ENCODE peak calls at places on chromosomes 6 and 20, in eight cellular contexts. Y is PC-3; U is ascending aorta; J is GM23248; Z is A673; N is ovary; I is CD4-positive, CD25-positive, alpha-beta regulatory T cell; G is GM06990. S is an unnamed sample. For H3K27me3, the result is how much of the 10 kb centered on the place peaks cover.

GRCh38 chr20:9506964-9507369 is 7.4 kb upstream of the LAMP5 start:
- DNase-seq in G (no peak), U (no peak), J (no peak), N (no peak), Z (no peak), I (no peak), Y (no peak), S (no peak)

GRCh38 chr6:79810153-79810806 is 137.1 kb downstream of the ELOVL4 start:
- DNase-seq in Y (no peak), G (no peak), U (no peak), J (no peak), N (no peak), I (no peak), Z (peak), S (no peak)

GRCh38 chr6:5726976-5727718 is 279.6 kb downstream of the NRN1 start:
- DNase-seq in Y (no peak), U (no peak), J (no peak), I (no peak), G (no peak), N (no peak), Z (no peak), S (no peak)

GRCh38 chr6:118665011-118665410 is 13.6 kb upstream of the CEP85L start:
- DNase-seq in U (no peak), N (no peak), I (no peak), J (no peak), Y (peak), G (no peak), Z (no peak), S (no peak)

GRCh38 chr20:3239867-3240775 is 1.1 kb upstream of the SLC4A11 start:
- DNase-seq in Z (no peak), G (no peak), U (no peak), Y (no peak), N (no peak), I (no peak), J (peak), S (peak)

GRCh38 chr6:145096846-145097245 is 638.5 kb downstream of the EPM2A start:
- DNase-seq in J (no peak), I (no peak), N (no peak), Z (no peak), G (no peak), U (no peak), Y (peak), S (no peak)

GRCh38 chr6:45631396-45631795 is 253.7 kb upstream of the SUPT3H start:
- DNase-seq in Y (peak), J (peak), I (no peak), N (no peak), G (no peak), U (no peak), Z (no peak), S (no peak)

GRCh38 chr6:11329841-11330765 is 97.6 kb upstream of the NEDD9 start:
- DNase-seq in G (no peak), J (no peak), Z (no peak), Y (no peak), N (no peak), U (no peak), I (no peak), S (no peak)

GRCh38 chr6:169722362-169723199 is 1.7 kb downstream of the PHF10 start:
- DNase-seq in Z (peak), N (peak), U (no peak), I (no peak), Y (peak), J (peak), G (peak), S (no peak)

GRCh38 chr20:49886571-49887203 is 28.6 kb downstream of the SPATA2 start:
- DNase-seq in N (no peak), U (no peak), I (no peak), Y (no peak), G (no peak), Z (no peak), J (no peak), S (no peak)

GRCh38 chr6:81241126-81241525 is 511.4 kb downstream of the TENT5A start:
- DNase-seq in Z (no peak), G (no peak), U (no peak), I (no peak), N (no peak), Y (no peak), J (peak), S (no peak)

GRCh38 chr6:159852877-159853276 is 37.9 kb upstream of the MAS1 start:
- DNase-seq in N (no peak), Z (peak), Y (peak), G (no peak), J (peak), I (no peak), U (no peak), S (peak)

GRCh38 chr6:26260110-26260637 is 104.8 kb upstream of the BTN3A2 start:
- DNase-seq in I (no peak), J (no peak), N (no peak), Y (no peak), Z (no peak), G (no peak), U (no peak), S (no peak)

GRCh38 chr20:1319051-1319450 is 9.9 kb downstream of the SDCBP2 start:
- DNase-seq in Z (no peak), G (no peak), N (no peak), U (no peak), Y (no peak), I (no peak), J (no peak), S (no peak)

GRCh38 chr6:92504509-92504908 is 914.9 kb downstream of the EPHA7 start:
- DNase-seq in N (no peak), J (no peak), G (no peak), Y (no peak), I (no peak), Z (no peak), U (no peak), S (no peak)

GRCh38 chr20:3471397-3472021 is 691 bp downstream of the ATRN start:
- DNase-seq in Z (no peak), Y (no peak), N (no peak), J (peak), U (no peak), I (no peak), G (no peak), S (no peak)

GRCh38 chr6:33875141-33875581 is 71.4 kb upstream of the MLN start:
- DNase-seq in G (no peak), U (no peak), J (no peak), Z (no peak), N (no peak), I (no peak), Y (no peak), S (no peak)

GRCh38 chr6:8131265-8131897 is 29.0 kb upstream of the EEF1E1 start:
- DNase-seq in N (peak), Z (peak), U (no peak), G (peak), I (peak), Y (peak), J (peak), S (peak)

GRCh38 chr6:89927788-89928565 is 33.7 kb downstream of the GJA10 start:
- DNase-seq in I (no peak), G (no peak), N (no peak), U (no peak), Y (peak), Z (no peak), J (peak), S (no peak)

GRCh38 chr6:99186417-99186816 is 163.1 kb downstream of the FAXC start:
- DNase-seq in Z (no peak), Y (no peak), I (no peak), N (no peak), J (no peak), U (no peak), G (no peak), S (no peak)

GRCh38 chr6:82068721-82069120 is 178.8 kb downstream of the IBTK start:
- DNase-seq in Z (no peak), N (no peak), Y (no peak), U (no peak), G (no peak), J (no peak), I (no peak), S (no peak)

GRCh38 chr6:169961772-169962561 is 210.5 kb downstream of the ERMARD start:
- DNase-seq in G (no peak), Z (no peak), I (no peak), N (peak), J (peak), Y (no peak), U (peak), S (peak)

GRCh38 chr6:124881898-124882579 is 80.2 kb upstream of the RNF217 start:
- DNase-seq in U (no peak), Z (peak), G (no peak), J (peak), Y (peak), N (no peak), I (no peak), S (no peak)

GRCh38 chr6:12490376-12490903 is 200.3 kb downstream of the EDN1 start:
- DNase-seq in Z (no peak), J (peak), I (no peak), G (no peak), U (no peak), Y (no peak), N (no peak), S (no peak)

GRCh38 chr20:52493177-52493711 is 301.7 kb upstream of the ZFP64 start:
- DNase-seq in N (no peak), G (no peak), J (peak), I (no peak), Z (peak), U (no peak), Y (no peak), S (no peak)

GRCh38 chr6:42704251-42704936 is 18.0 kb downstream of the PRPH2 start:
- DNase-seq in J (no peak), I (no peak), Y (no peak), U (no peak), N (peak), Z (peak), G (no peak), S (no peak)

GRCh38 chr6:166670894-166671293 is 43.8 kb upstream of the RPS6KA2 start:
- DNase-seq in I (no peak), Y (no peak), G (no peak), J (no peak), U (no peak), Z (no peak), N (no peak), S (no peak)

GRCh38 chr6:166672624-166673165 is 45.6 kb upstream of the RPS6KA2 start:
- DNase-seq in Z (peak), N (no peak), I (no peak), G (no peak), Y (no peak), U (no peak), J (no peak), S (no peak)

GRCh38 chr6:166670013-166670412 is 43.0 kb upstream of the RPS6KA2 start:
- DNase-seq in I (no peak), Z (no peak), G (no peak), J (no peak), N (no peak), U (no peak), Y (no peak), S (no peak)

GRCh38 chr6:166672146-166672545 is 45.1 kb upstream of the RPS6KA2 start:
- DNase-seq in U (no peak), Y (no peak), J (no peak), Z (peak), N (no peak), G (no peak), I (no peak), S (no peak)

GRCh38 chr6:166671434-166672061 is 44.5 kb upstream of the RPS6KA2 start:
- DNase-seq in U (no peak), N (no peak), Z (no peak), J (no peak), Y (peak), G (no peak), I (no peak), S (no peak)
- H3K27me3 ChIP-seq in U (under half), N (under half), Z (under half), J (under half), Y (under half), G (under half), I (under half), S (under half)

GRCh38 chr6:127023001-127023778 is 95.3 kb upstream of the RSPO3 start:
- DNase-seq in Y (no peak), I (no peak), Z (no peak), N (no peak), U (no peak), G (no peak), J (no peak), S (no peak)
- H3K27me3 ChIP-seq in Y (under half), I (under half), Z (under half), N (under half), U (under half), G (under half), J (under half), S (under half)

GRCh38 chr20:63826753-63827152 is 4.3 kb downstream of the ZBTB46 start:
- DNase-seq in N (no peak), I (no peak), J (peak), Y (peak), U (no peak), G (no peak), Z (no peak), S (no peak)

GRCh38 chr20:63828545-63828944 is 2.5 kb downstream of the ZBTB46 start:
- DNase-seq in G (no peak), J (no peak), Z (no peak), N (no peak), I (no peak), U (no peak), Y (no peak), S (no peak)

GRCh38 chr20:63823691-63824311 is 7.3 kb downstream of the ZBTB46 start:
- DNase-seq in I (no peak), J (no peak), G (no peak), N (no peak), U (no peak), Y (no peak), Z (no peak), S (no peak)

GRCh38 chr20:63828124-63828523 is 2.9 kb downstream of the ZBTB46 start:
- DNase-seq in N (no peak), U (no peak), G (no peak), Z (no peak), I (no peak), J (no peak), Y (no peak), S (no peak)

DNA sequence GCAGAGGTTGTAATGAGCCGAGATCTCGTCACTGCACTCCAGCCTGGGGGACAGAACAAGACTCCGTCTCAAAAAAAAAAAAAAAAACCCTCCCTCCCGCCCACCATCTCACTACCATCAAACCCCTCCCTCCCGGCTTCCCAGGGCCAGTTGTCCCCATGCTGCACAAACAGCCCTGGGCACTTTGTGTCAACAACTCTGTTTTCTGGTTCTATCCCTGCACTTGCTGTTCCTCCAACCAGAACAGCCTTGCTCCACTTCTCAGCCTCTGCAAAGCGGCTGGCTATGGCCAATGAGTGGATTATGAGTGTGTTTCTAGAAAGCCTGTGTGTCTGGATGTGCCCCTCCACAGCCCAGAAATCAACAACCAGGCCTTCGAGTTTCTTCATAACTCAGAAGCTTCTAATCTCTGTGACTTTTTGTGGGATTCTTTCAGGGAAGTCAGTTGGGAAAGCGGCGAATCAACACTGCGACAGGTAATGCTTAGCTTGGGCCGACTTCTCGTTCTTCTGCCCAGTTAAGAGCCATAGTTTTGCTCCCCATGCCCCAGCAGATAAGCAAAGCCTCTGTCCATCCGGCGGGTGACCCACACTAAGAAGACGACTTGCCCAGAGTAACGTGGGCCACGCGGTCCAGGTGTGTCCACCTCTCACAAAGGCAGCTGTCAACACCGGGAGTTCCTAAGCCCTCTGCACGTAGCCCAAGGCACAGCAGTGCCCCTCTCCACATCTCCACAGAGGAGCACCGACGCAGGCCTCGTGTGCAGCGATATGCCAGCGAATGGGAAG is 5.5 kb downstream of the ZBTB46 start:
- DNase-seq in Y (no peak), J (no peak), G (no peak), Z (no peak), N (no peak), I (no peak), U (no peak), S (no peak)
- H3K27me3 ChIP-seq in Y (under half), J (under half), G (under half), Z (under half), N (under half), I (under half), U (under half), S (under half)

GRCh38 chr20:33674294-33675126 is at the start of gene NECAB3:
- DNase-seq in N (peak), Y (peak), U (no peak), I (peak), G (peak), J (peak), Z (peak), S (peak)
- H3K27me3 ChIP-seq in N (under half), Y (under half), U (under half), I (under half), G (under half), J (under half), Z (under half), S (under half)

DNA sequence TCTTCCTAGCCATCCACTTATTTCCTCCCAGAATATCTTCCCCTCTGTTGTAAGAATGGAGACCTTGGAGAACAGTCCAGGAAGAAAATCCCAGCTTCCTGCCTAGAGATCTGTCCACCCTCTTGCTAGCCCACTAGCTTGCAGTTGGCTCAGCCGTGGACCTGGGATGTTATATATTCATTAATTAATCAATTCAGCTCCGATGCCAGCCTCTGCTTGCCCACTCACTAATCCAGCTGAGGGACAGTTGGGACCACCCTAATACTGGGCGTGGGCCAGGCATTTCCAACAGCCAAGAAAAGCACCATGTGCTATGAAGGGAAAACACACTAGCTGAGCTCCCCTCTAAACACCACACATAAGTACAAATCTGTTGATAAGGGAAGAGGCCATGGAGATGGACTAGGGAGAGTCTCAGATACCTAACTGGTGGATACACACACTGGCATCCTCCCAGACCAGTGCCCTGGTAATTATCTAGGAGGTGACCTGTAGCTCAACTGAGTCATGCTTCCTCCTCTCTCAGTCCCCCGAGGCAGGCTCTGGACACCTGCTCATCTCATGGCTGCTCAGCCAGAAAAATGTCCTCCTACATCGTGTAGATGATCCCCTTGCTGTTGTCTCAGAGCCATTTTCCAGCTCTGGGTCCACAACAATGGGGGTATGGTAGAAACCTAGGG is 78.9 kb downstream of the ANKRD60 start:
- DNase-seq in N (no peak), U (no peak), Z (no peak), G (no peak), I (no peak), J (peak), Y (peak), S (no peak)
- H3K27me3 ChIP-seq in N (under half), U (under half), Z (under half), G (under half), I (under half), J (under half), Y (under half), S (under half)